ENCODE peak calls at places on chromosome 7, in nine cellular contexts. X, F, M, N, G, C, S, P and W are unnamed samples.

GRCh38 chr7:39811161-39811614 is 138.9 kb upstream of the CDK13 start:
- DNase-seq in X (no peak), F (no peak), M (peak; percentile 73), N (no peak), G (no peak), C (no peak), S (no peak), P (no peak), W (no peak)

GRCh38 chr7:91264924-91265681 is 870 bp downstream of the FZD1 start:
- DNase-seq in X (no peak), F (peak; percentile 38), M (peak; percentile 34), N (peak; percentile 74), G (peak; percentile 52), C (peak; percentile 51), S (peak; percentile 37), P (peak; percentile 62), W (no peak)

GRCh38 chr7:1040790-1041189 is 3.6 kb upstream of the GPR146 start:
- DNase-seq in X (no peak), F (no peak), M (no peak), N (no peak), G (no peak), C (no peak), S (no peak), P (peak; percentile 72), W (no peak)

GRCh38 chr7:123624527-123625183 is 23.0 kb downstream of the ASB15 start:
- DNase-seq in X (no peak), F (peak; percentile 56), M (no peak), N (peak; percentile 55), G (no peak), C (no peak), S (peak; percentile 43), P (peak; percentile 64), W (no peak)

GRCh38 chr7:150322833-150323681 is at the start of the genes ACTR3C and LRRC61:
- DNase-seq in X (peak; percentile 36), F (peak; percentile 67), M (peak; percentile 78), N (no peak), G (peak; percentile 30), C (no peak), S (peak; percentile 57), P (peak; percentile 57), W (no peak)

GRCh38 chr7:140653319-140654108 is 12.9 kb upstream of the DENND2A start:
- DNase-seq in X (no peak), F (peak; percentile 71), M (peak; percentile 81), N (peak; percentile 64), G (peak; percentile 65), C (peak; percentile 24), S (no peak), P (peak; percentile 86), W (peak; percentile 81)

GRCh38 chr7:5636446-5636835 is 145.0 kb downstream of the RNF216 start:
- DNase-seq in X (no peak), F (no peak), M (no peak), N (no peak), G (peak; percentile 91), C (peak; percentile 36), S (no peak), P (peak; percentile 80), W (peak; percentile 97)

GRCh38 chr7:47663239-47663638 is 81.3 kb upstream of the TNS3 start:
- DNase-seq in X (no peak), F (no peak), M (no peak), N (no peak), G (no peak), C (no peak), S (no peak), P (no peak), W (no peak)

GRCh38 chr7:831596-832291 is 532 bp upstream of the SUN1 start:
- DNase-seq in X (no peak), F (peak; percentile 58), M (no peak), N (no peak), G (no peak), C (no peak), S (peak; percentile 54), P (no peak), W (no peak)

GRCh38 chr7:104275900-104276299 is 52.5 kb upstream of the LHFPL3 start:
- DNase-seq in X (no peak), F (no peak), M (no peak), N (no peak), G (peak; percentile 58), C (no peak), S (no peak), P (no peak), W (no peak)

GRCh38 chr7:5690931-5691461 is 90.5 kb downstream of the RNF216 start:
- DNase-seq in X (no peak), F (no peak), M (no peak), N (no peak), G (no peak), C (no peak), S (no peak), P (no peak), W (no peak)

GRCh38 chr7:92260248-92260781 is 14.5 kb downstream of the ANKIB1 start:
- DNase-seq in X (no peak), F (peak; percentile 3), M (no peak), N (no peak), G (no peak), C (no peak), S (no peak), P (no peak), W (no peak)

GRCh38 chr7:157794764-157795101 is 457.9 kb downstream of the DNAJB6 start:
- DNase-seq in X (no peak), F (no peak), M (no peak), N (no peak), G (no peak), C (no peak), S (no peak), P (no peak), W (no peak)

GRCh38 chr7:157557263-157557662 is 220.5 kb downstream of the DNAJB6 start:
- DNase-seq in X (no peak), F (no peak), M (no peak), N (no peak), G (no peak), C (no peak), S (no peak), P (no peak), W (no peak)

GRCh38 chr7:128100225-128100948 is 69.2 kb upstream of the LRRC4 start:
- DNase-seq in X (no peak), F (no peak), M (no peak), N (no peak), G (no peak), C (no peak), S (no peak), P (no peak), W (no peak)

GRCh38 chr7:107381453-107381852 is 88.4 kb upstream of the GPR22 start:
- DNase-seq in X (no peak), F (no peak), M (no peak), N (no peak), G (no peak), C (no peak), S (no peak), P (no peak), W (no peak)

GRCh38 chr7:101550641-101551531 is 78.2 kb downstream of the MYL10 start:
- DNase-seq in X (no peak), F (no peak), M (no peak), N (peak; percentile 36), G (no peak), C (no peak), S (no peak), P (peak; percentile 84), W (no peak)

GRCh38 chr7:83856094-83856493 is 207.2 kb upstream of the SEMA3E start:
- DNase-seq in X (no peak), F (no peak), M (no peak), N (no peak), G (no peak), C (no peak), S (no peak), P (no peak), W (no peak)

GRCh38 chr7:2203551-2204300 is 29.0 kb downstream of the MAD1L1 start:
- DNase-seq in X (no peak), F (no peak), M (no peak), N (no peak), G (no peak), C (no peak), S (no peak), P (no peak), W (peak; percentile 22)

GRCh38 chr7:154598405-154598804 is 404.5 kb downstream of the PAXIP1 start:
- DNase-seq in X (no peak), F (no peak), M (no peak), N (no peak), G (no peak), C (no peak), S (no peak), P (no peak), W (peak; percentile 84)

GRCh38 chr7:117269895-117270294 is 53.0 kb downstream of the WNT2 start:
- DNase-seq in X (no peak), F (no peak), M (no peak), N (no peak), G (no peak), C (no peak), S (no peak), P (no peak), W (no peak)

GRCh38 chr7:88328787-88329186 is 22.1 kb upstream of the STEAP4 start:
- DNase-seq in X (no peak), F (no peak), M (no peak), N (no peak), G (no peak), C (no peak), S (no peak), P (no peak), W (no peak)

GRCh38 chr7:96310106-96310505 is 11.8 kb downstream of the SLC25A13 start:
- DNase-seq in X (no peak), F (no peak), M (no peak), N (no peak), G (no peak), C (no peak), S (no peak), P (no peak), W (no peak)

GRCh38 chr7:131488361-131488760 is 68.1 kb downstream of the PODXL start:
- DNase-seq in X (no peak), F (no peak), M (no peak), N (no peak), G (no peak), C (no peak), S (no peak), P (no peak), W (no peak)

GRCh38 chr7:92748509-92748908 is 87.9 kb downstream of the CDK6 start:
- DNase-seq in X (no peak), F (no peak), M (no peak), N (no peak), G (no peak), C (no peak), S (no peak), P (no peak), W (no peak)

GRCh38 chr7:120995659-120996058 is 7.1 kb downstream of the CPED1 start:
- DNase-seq in X (no peak), F (no peak), M (no peak), N (no peak), G (no peak), C (no peak), S (no peak), P (no peak), W (peak; percentile 42)

GRCh38 chr7:115805458-115805857 is 225.1 kb downstream of the TFEC start:
- DNase-seq in X (no peak), F (no peak), M (peak; percentile 9), N (no peak), G (no peak), C (no peak), S (no peak), P (no peak), W (no peak)

GRCh38 chr7:50450691-50451051 is 521 bp upstream of the FIGNL1 start:
- DNase-seq in X (no peak), F (peak; percentile 45), M (no peak), N (no peak), G (no peak), C (no peak), S (no peak), P (no peak), W (no peak)

GRCh38 chr7:15326044-15326644 is 235.7 kb downstream of the AGMO start:
- DNase-seq in X (no peak), F (no peak), M (peak; percentile 10), N (no peak), G (peak; percentile 21), C (no peak), S (no peak), P (peak; percentile 43), W (peak; percentile 67)

GRCh38 chr7:70952311-70952710 is 179.6 kb upstream of the GALNT17 start:
- DNase-seq in X (no peak), F (no peak), M (no peak), N (no peak), G (no peak), C (no peak), S (no peak), P (no peak), W (no peak)